ENCODE peak calls at places on chromosomes 4 and X, in ten cellular contexts. I is NCI-H1417, L is immature natural killer cell, N is posterior cingulate gyrus, M is T-cell, U is SW480, Y is NCI-H187, P is brain microvascular endothelial cell, H is breast epithelium, J is stomach. K is an unnamed sample.
A peak's percentile ranks its signal among the peaks of the same experiment; 100 is the strongest.

GRCh38 chr4:183721207-183722081 is 62.4 kb downstream of the TRAPPC11 start:
- DNase-seq in I (no peak), L (peak; percentile 32), N (peak; percentile 30), M (peak; percentile 30), U (peak; percentile 33), Y (no peak), P (peak; percentile 18), H (no peak), J (peak; percentile 79), K (peak; percentile 74)

GRCh38 chr4:2436301-2436700 is 17.5 kb downstream of the CFAP99 start:
- DNase-seq in I (no peak), L (no peak), N (peak; percentile 56), M (no peak), U (peak; percentile 39), Y (no peak), P (no peak), H (no peak), J (no peak), K (no peak)

GRCh38 chr4:128565565-128566186 is 243.8 kb upstream of the JADE1 start:
- DNase-seq in I (no peak), L (no peak), N (peak; percentile 23), M (no peak), U (peak; percentile 43), Y (no peak), P (no peak), H (no peak), J (peak; percentile 74), K (peak; percentile 72)

GRCh38 chr4:8591626-8592365 is 769 bp upstream of the CPZ start:
- DNase-seq in I (no peak), L (no peak), N (no peak), M (no peak), U (no peak), Y (no peak), P (no peak), H (no peak), J (no peak), K (no peak)

GRCh38 chr4:173301518-173302201 is 32.5 kb downstream of the HMGB2 start:
- DNase-seq in I (peak; percentile 23), L (peak; percentile 28), N (no peak), M (no peak), U (peak; percentile 7), Y (no peak), P (peak; percentile 39), H (no peak), J (no peak), K (peak; percentile 55)

GRCh38 chr4:35506161-35506560 is 738.2 kb downstream of the ARAP2 start:
- DNase-seq in I (no peak), L (no peak), N (no peak), M (no peak), U (no peak), Y (no peak), P (no peak), H (no peak), J (no peak), K (no peak)

GRCh38 chr4:36824682-36825081 is 419.9 kb upstream of the NWD2 start:
- DNase-seq in I (no peak), L (no peak), N (no peak), M (no peak), U (no peak), Y (no peak), P (no peak), H (no peak), J (no peak), K (peak; percentile 17)

GRCh38 chr4:8385106-8385505 is 55.4 kb downstream of the ACOX3 start:
- DNase-seq in I (no peak), L (no peak), N (no peak), M (no peak), U (no peak), Y (no peak), P (no peak), H (no peak), J (no peak), K (no peak)

GRCh38 chr4:13537832-13538177 is 6.5 kb downstream of the NKX3-2 start:
- DNase-seq in I (no peak), L (no peak), N (no peak), M (no peak), U (no peak), Y (no peak), P (no peak), H (no peak), J (no peak), K (no peak)

GRCh38 chrX:45668686-45669443 is 468.2 kb upstream of the DIPK2B start:
- DNase-seq in I (no peak), L (no peak), N (no peak), M (no peak), U (peak; percentile 0), Y (no peak), P (peak; percentile 94), H (no peak), J (no peak), K (no peak)

GRCh38 chrX:23993012-23993633 is 33.9 kb downstream of the KLHL15 start:
- DNase-seq in I (no peak), L (no peak), N (no peak), M (no peak), U (no peak), Y (no peak), P (peak; percentile 2), H (no peak), J (no peak), K (no peak)

GRCh38 chr4:150325872-150326271 is 247.6 kb downstream of the DCLK2 start:
- DNase-seq in I (no peak), L (no peak), N (no peak), M (no peak), U (no peak), Y (no peak), P (no peak), H (no peak), J (no peak), K (peak; percentile 92)

GRCh38 chrX:39854772-39855747 is 242.7 kb downstream of the BCOR start:
- DNase-seq in I (no peak), L (peak; percentile 84), N (no peak), M (peak; percentile 83), U (peak; percentile 31), Y (no peak), P (no peak), H (no peak), J (no peak), K (peak; percentile 72)

GRCh38 chr4:158253350-158253980 is 43.2 kb downstream of the TMEM144 start:
- DNase-seq in I (peak; percentile 56), L (peak; percentile 5), N (peak; percentile 60), M (no peak), U (peak; percentile 39), Y (peak; percentile 2), P (peak; percentile 71), H (peak; percentile 39), J (peak; percentile 35), K (peak; percentile 65)

GRCh38 chr4:175560628-175561027 is 251.4 kb downstream of the GPM6A start:
- DNase-seq in I (no peak), L (no peak), N (no peak), M (no peak), U (peak; percentile 27), Y (no peak), P (peak; percentile 25), H (no peak), J (no peak), K (peak; percentile 77)

GRCh38 chrX:46444011-46444410 is 101.2 kb downstream of the ZNF674 start:
- DNase-seq in I (no peak), L (no peak), N (no peak), M (no peak), U (peak; percentile 93), Y (no peak), P (peak; percentile 69), H (no peak), J (no peak), K (no peak)